ENCODE peak calls at places on chromosomes 16 and 17, in seven cellular contexts. B, U, J, G, O, Q and W are unnamed samples.

GRCh38 chr17:47763913-47764582 is 31.0 kb downstream of the TBX21 start:
- DNase-seq in B (no peak), U (no peak), J (no peak), G (no peak), O (no peak), Q (peak), W (no peak)

GRCh38 chr16:67847064-67847861 is at the start of gene CENPT:
- DNase-seq in B (no peak), U (no peak), J (peak), G (peak), O (peak), Q (peak), W (peak)

GRCh38 chr16:48003226-48003907 is 152.4 kb downstream of the ABCC12 start:
- DNase-seq in B (no peak), U (peak), J (no peak), G (no peak), O (no peak), Q (no peak), W (no peak)

GRCh38 chr17:79834575-79835469 is 4.4 kb downstream of the CBX4 start:
- DNase-seq in B (peak), U (no peak), J (peak), G (peak), O (peak), Q (no peak), W (no peak)

GRCh38 chr16:87735270-87736002 is 30.4 kb downstream of the KLHDC4 start:
- DNase-seq in B (no peak), U (no peak), J (no peak), G (no peak), O (no peak), Q (no peak), W (no peak)

GRCh38 chr16:87384162-87384999 is 805 bp upstream of the FBXO31 start:
- DNase-seq in B (no peak), U (no peak), J (peak), G (peak), O (no peak), Q (no peak), W (peak)

GRCh38 chr17:78929908-78930775 is 5.0 kb upstream of the TIMP2 start:
- DNase-seq in B (no peak), U (no peak), J (no peak), G (no peak), O (no peak), Q (no peak), W (no peak)

GRCh38 chr16:87471278-87472141 is 21.3 kb downstream of the ZCCHC14 start:
- DNase-seq in B (no peak), U (no peak), J (no peak), G (no peak), O (no peak), Q (no peak), W (peak)

GRCh38 chr17:31541559-31541958 is 150.1 kb downstream of the RAB11FIP4 start:
- DNase-seq in B (no peak), U (no peak), J (peak), G (peak), O (no peak), Q (no peak), W (no peak)

GRCh38 chr17:992933-993332 is 4.0 kb upstream of the TIMM22 start:
- DNase-seq in B (no peak), U (no peak), J (no peak), G (no peak), O (no peak), Q (peak), W (no peak)

GRCh38 chr16:23597003-23597756 is 1.1 kb upstream of the NDUFAB1 start:
- DNase-seq in B (no peak), U (no peak), J (peak), G (no peak), O (peak), Q (no peak), W (no peak)

GRCh38 chr17:258045-258734 is 76.7 kb upstream of the DOC2B start:
- DNase-seq in B (no peak), U (no peak), J (no peak), G (peak), O (peak), Q (no peak), W (peak)

GRCh38 chr16:86074651-86075487 is 175.9 kb downstream of the IRF8 start:
- DNase-seq in B (no peak), U (no peak), J (no peak), G (no peak), O (no peak), Q (peak), W (no peak)

GRCh38 chr16:73152731-73153130 is 104.8 kb upstream of the ZFHX3 start:
- DNase-seq in B (no peak), U (no peak), J (no peak), G (no peak), O (no peak), Q (no peak), W (no peak)

GRCh38 chr17:38693700-38694329 is 11.3 kb upstream of the MLLT6 start:
- DNase-seq in B (peak), U (peak), J (no peak), G (peak), O (peak), Q (peak), W (peak)

GRCh38 chr16:49961087-49961486 is 63.9 kb upstream of the CNEP1R1 start:
- DNase-seq in B (no peak), U (no peak), J (no peak), G (no peak), O (no peak), Q (peak), W (no peak)

GRCh38 chr16:49958474-49958873 is 66.6 kb upstream of the CNEP1R1 start:
- DNase-seq in B (no peak), U (no peak), J (no peak), G (no peak), O (no peak), Q (no peak), W (no peak)

GRCh38 chr16:49956915-49957314 is 68.1 kb upstream of the CNEP1R1 start:
- DNase-seq in B (no peak), U (no peak), J (no peak), G (no peak), O (no peak), Q (no peak), W (no peak)

GRCh38 chr16:49964316-49964715 is 60.7 kb upstream of the CNEP1R1 start:
- DNase-seq in B (no peak), U (no peak), J (no peak), G (no peak), O (no peak), Q (no peak), W (no peak)

DNA sequence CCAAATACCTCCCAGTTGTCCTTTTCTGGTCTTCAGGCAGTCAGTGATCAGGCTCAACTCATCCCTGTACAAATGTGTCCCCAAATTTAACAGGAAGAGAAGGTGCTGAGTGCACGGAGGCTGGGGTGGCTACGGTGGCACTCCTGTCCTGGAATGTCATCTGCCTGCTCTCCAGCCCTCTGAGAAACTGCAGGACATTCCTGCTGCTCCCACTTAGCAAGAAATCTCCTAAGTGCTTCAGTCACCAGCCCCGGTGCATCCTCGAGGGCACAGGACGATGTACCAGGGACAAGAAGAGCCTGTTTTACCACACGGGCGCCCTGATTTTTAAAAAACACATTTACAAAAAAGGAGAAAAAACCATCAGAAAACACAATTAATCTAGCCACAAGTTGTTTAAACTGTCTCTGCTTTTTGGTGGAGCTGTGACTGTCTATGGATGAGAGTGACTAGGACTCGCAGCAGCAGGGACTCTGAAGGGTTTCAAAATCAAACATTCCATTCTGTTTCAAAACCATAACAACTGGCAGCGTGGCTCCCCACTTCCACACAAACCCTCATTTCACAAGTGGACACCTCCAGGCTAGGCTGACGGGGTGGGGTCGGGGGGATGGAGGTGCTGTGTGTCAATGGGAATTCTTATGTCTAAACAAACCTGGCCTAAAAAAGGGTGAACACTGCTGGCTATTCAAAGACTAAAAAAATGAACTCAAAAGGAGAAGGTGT is 65.3 kb upstream of the CNEP1R1 start:
- DNase-seq in B (no peak), U (no peak), J (no peak), G (no peak), O (no peak), Q (no peak), W (no peak)
- TF ChIP-seq POLR2A in B (no peak), U (no peak), J (no peak), G (no peak), O (no peak), Q (no peak), W (no peak)

GRCh38 chr17:13491916-13492315 is 109.8 kb downstream of the HS3ST3A1 start:
- DNase-seq in B (no peak), U (no peak), J (no peak), G (no peak), O (no peak), Q (no peak), W (no peak)
- TF ChIP-seq POLR2A in B (no peak), U (no peak), J (no peak), G (no peak), O (no peak), Q (no peak), W (no peak)

GRCh38 chr16:9154576-9155410 is 63.3 kb downstream of the HAPSTR1 start:
- DNase-seq in B (no peak), U (no peak), J (no peak), G (no peak), O (no peak), Q (peak), W (no peak)
- TF ChIP-seq POLR2A in B (no peak), U (no peak), J (no peak), G (no peak), O (no peak), Q (no peak), W (no peak)

DNA sequence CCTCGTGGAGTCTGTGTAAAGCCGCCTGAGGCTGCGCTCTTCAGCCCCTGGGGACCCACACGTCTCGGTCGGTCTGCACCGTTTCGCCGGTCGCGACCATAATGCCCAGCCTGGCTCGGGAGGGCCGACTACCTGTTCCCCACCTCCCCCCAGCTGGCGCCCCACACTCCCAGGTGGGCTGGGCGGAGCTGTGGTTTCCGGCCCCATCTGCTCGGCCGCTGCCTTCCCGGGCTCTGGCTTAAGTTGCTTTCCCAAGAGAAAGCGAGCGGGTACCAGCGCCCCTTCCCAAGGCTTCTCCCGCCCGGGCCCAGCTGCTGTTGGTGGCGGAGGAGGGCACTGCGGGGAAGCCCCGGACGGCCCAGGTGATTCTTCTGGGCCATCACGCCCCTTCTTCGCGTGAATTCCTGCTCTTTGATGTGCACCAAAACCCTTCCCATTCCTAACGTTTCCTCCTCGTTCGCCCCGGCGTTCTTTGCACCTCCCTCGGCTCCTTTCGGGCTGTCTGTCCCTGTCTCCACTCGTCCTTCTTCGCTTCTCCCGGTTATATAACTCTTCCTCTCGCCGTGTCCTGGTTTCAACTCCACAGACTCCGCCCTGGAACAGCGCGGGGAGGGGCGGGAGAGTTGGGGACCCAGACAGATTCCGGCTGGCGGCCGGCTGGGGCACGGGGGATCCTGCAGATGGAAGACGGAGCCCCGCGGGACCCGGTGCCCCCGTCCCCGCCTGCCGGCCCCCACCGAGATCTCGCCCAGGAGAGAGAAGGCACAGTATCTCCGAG is 2.0 kb downstream of the KDM6B start:
- DNase-seq in B (no peak), U (peak), J (peak), G (peak), O (peak), Q (peak), W (peak)
- TF ChIP-seq POLR2A in B (no peak), U (no peak), J (peak), G (peak), O (peak), Q (peak), W (no peak)

GRCh38 chr17:75587718-75588545 is at the start of gene MYO15B:
- DNase-seq in B (peak), U (peak), J (no peak), G (peak), O (peak), Q (no peak), W (peak)
- TF ChIP-seq POLR2A in B (no peak), U (no peak), J (no peak), G (no peak), O (no peak), Q (no peak), W (no peak)

DNA sequence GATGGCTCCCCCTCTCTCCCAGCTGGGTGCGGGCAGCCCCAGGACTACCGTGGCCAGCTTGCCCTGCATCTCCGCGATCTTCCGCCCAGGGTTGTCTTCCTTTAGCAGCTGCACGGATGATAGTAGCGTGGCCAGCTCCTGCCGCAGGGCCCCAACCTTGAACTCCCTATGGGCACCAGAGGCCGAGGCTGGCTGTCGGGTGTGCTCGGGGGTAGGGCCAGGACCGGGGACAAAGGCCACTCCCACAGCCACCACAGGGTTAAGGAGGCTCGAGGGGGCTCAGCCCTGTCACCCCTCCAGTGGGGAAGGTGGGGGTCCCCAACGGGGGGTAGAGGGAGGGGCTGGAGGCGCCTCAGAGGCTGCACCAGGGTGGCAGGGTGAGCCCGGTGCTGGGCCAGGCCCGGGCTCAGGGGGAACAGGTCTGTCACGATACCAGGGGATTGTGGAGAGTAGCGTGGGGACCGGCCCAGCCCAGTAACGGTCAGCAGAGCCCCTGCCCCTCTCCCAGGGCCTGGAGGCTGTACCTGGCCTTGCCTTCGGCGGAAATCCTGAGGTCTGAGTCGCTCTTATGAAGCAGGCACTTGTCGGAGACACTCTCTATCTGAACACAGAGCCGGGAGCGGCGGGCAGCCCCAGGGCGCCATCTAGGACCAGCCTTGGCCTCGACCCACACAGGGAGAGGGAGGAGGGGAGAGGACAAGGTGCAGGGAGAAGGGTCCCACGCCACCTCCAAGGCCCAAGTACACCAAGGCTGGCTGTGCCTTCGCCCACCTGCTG is 5.2 kb downstream of the PERCC1 start:
- DNase-seq in B (no peak), U (no peak), J (no peak), G (no peak), O (no peak), Q (no peak), W (no peak)
- TF ChIP-seq POLR2A in B (no peak), U (no peak), J (no peak), G (no peak), O (no peak), Q (no peak), W (no peak)

DNA sequence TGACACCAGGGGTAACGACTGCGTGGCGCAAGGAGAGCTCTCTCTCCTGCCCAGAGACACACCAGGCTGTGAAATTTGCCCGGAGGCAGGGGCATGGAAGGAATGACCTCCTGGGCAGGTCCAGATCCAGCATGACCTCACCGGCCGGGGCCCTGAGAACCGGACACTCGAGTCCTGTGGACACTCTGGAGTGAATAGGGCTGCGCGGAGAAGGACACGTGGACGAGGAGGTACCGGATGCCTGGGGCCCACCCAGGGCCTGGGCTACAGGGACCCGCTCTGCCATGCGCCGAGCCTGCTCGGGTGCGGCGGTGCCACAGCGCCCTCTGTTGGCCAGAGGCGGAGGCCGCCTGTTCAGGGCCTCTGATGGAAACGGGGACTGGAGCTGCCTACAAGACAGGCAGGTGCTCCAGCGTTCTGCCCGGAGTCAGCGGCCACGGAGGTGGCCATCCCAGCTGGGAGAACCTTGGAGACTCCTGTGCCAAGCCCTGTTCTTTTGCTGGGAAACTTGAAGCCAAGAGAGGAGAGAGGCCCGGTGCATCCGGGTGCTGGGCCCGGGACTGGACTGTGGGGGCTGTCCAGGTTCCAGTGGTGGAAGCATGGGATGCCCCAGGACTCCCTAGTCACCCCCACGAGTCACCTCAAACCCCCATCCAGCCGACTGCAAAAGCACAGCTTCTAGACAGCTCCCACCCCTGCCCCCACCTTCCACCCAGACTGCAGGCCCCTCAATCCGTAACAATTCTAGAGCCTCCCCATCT is 19.3 kb upstream of the NXPH3 start:
- DNase-seq in B (no peak), U (peak), J (peak), G (peak), O (peak), Q (peak), W (peak)
- TF ChIP-seq POLR2A in B (no peak), U (no peak), J (no peak), G (no peak), O (no peak), Q (no peak), W (no peak)

DNA sequence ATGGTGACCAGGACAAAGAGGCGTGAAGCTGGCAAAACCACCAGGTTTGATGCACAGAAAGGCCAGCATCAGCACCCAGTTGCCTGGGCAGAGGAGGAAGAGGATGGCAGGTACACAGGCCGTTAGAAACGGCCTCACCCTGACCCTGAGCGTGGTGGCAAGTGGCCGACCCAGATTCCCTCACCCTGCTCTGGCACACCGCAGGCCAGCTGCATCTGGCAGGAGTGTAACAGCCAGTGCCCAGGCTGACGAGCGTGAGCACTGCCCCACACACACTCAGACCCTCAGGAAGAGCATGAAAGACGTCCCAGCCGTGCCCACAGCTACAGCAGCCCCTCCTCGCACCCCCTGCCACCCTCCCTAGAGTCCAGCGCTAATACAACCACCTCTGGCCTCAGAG is 82.0 kb downstream of the ANKRD11 start:
- DNase-seq in B (no peak), U (no peak), J (no peak), G (peak), O (peak), Q (no peak), W (no peak)
- TF ChIP-seq POLR2A in B (no peak), U (no peak), J (no peak), G (no peak), O (no peak), Q (no peak), W (no peak)

DNA sequence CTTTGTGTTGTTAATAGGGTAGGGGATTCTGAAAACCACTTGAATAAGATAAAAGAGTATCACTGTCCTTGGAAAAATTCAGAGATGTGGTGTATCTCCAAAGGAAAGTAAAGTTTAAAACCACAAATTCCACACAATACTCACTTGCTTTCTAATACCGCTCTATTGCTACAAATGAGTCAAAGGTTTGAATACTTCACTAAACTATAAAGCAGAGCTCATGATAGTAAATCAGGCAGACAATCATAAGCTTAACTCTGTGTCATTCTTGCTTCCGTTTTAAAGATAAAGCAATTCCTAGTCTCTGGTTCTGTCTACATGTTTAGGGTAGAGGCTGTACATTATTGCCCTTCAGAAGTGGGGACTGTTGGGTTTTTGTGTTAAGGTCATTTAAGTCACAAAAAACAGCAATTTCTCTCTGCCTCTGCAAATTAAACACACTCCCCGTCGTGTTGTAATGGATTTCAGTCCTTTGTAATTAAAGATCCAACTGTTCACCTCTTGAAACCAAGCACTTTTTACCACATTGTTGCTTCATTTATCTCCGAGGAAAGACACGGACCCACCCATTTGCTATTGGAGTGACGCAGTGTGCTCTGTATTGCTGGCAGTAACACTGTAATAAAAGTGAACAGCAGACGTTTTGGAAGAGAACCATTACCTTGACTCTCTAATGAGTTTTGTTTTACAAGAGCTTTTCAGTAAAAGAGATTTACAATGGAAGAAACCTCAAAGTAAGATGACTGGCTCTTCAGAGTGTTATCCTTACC is 83.2 kb upstream of the CNTNAP4 start:
- DNase-seq in B (no peak), U (no peak), J (no peak), G (no peak), O (no peak), Q (no peak), W (no peak)
- TF ChIP-seq POLR2A in B (no peak), U (no peak), J (no peak), G (no peak), O (no peak), Q (no peak), W (no peak)

GRCh38 chr17:77429985-77430752 is 289.4 kb downstream of the SEC14L1 start:
- DNase-seq in B (peak), U (peak), J (peak), G (peak), O (peak), Q (peak), W (peak)
- TF ChIP-seq POLR2A in B (no peak), U (no peak), J (no peak), G (no peak), O (no peak), Q (peak), W (no peak)